ENCODE peak calls at places on chromosomes 13 and 19, in eight cellular contexts. U is activated CD4-positive, alpha-beta T cell treated with anti-CD3 and anti-CD28 coated beads for 36 hours; B is activated T-helper 1 cell treated with anti-CD3 and anti-CD28 coated beads, Interleukin-12 subunit alpha, Interleukin-12 subunit beta, Interleukin-2, Interleukin-4 antibody, amounts not matched to agents 30 ng/mL and 10 ng/mL and 1 ng/mL, durations not matched to agents 14 hours and 24 hours and 36 hours; J is Daoy; E is C1 segment of cervical spinal cord; G is caudate nucleus; F is amniotic stem cell; K is thoracic aorta. X is an unnamed sample.

GRCh38 chr19:18046066-18046718 is 38.2 kb downstream of the ARRDC2 start:
- DNase-seq in U (peak; percentile 51), B (no peak), J (peak; percentile 95), E (no peak), G (no peak), F (no peak), K (no peak), X (no peak)

GRCh38 chr19:48635966-48636858 is 967 bp downstream of the DBP start:
- DNase-seq in U (peak; percentile 49), B (no peak), J (peak; percentile 9), E (peak; percentile 30), G (no peak), F (no peak), K (no peak), X (peak; percentile 38)

GRCh38 chr19:912181-913079 is 589 bp downstream of the R3HDM4 start:
- DNase-seq in U (peak; percentile 50), B (no peak), J (no peak), E (no peak), G (peak; percentile 43), F (no peak), K (no peak), X (no peak)

GRCh38 chr19:41376998-41377365 is 649 bp downstream of the TMEM91 start:
- DNase-seq in U (peak; percentile 52), B (no peak), J (peak; percentile 24), E (no peak), G (no peak), F (no peak), K (no peak), X (no peak)

GRCh38 chr19:1874554-1875185 is 10.6 kb downstream of the ABHD17A start:
- DNase-seq in U (no peak), B (no peak), J (no peak), E (no peak), G (no peak), F (no peak), K (no peak), X (no peak)

GRCh38 chr13:71873418-71874276 is 6.6 kb upstream of the DACH1 start:
- DNase-seq in U (no peak), B (no peak), J (no peak), E (no peak), G (no peak), F (no peak), K (no peak), X (peak; percentile 79)

GRCh38 chr13:43432948-43433347 is 353.8 kb downstream of the ENOX1 start:
- DNase-seq in U (no peak), B (no peak), J (no peak), E (no peak), G (no peak), F (no peak), K (no peak), X (no peak)

GRCh38 chr13:36192166-36192565 is 22.2 kb downstream of the SOHLH2 start:
- DNase-seq in U (no peak), B (no peak), J (no peak), E (no peak), G (no peak), F (no peak), K (no peak), X (no peak)

GRCh38 chr13:105336706-105337582 is 1198.5 kb downstream of the EFNB2 start:
- DNase-seq in U (no peak), B (no peak), J (no peak), E (no peak), G (no peak), F (no peak), K (no peak), X (no peak)

X was measured in left kidney.